ENCODE peak calls at places on chromosomes 6 and 20, in nine cellular contexts. One of them, this sample, is unnamed.

GRCh38 chr6:7307533-7307932 is 5.5 kb downstream of the SSR1 start:
- DNase-seq in breast epithelium: no peak
- DNase-seq in Panc1: no peak
- DNase-seq in pancreas: no peak
- DNase-seq in esophagus muscularis mucosa: peak
- DNase-seq in left lung: no peak
- DNase-seq in fibroblast of lung: no peak
- DNase-seq in sigmoid colon: no peak
- DNase-seq in cardiac muscle cell: no peak
- DNase-seq in this sample: no peak

GRCh38 chr6:3776881-3777507 is 25.5 kb upstream of the PXDC1 start:
- DNase-seq in Panc1: no peak
- DNase-seq in esophagus muscularis mucosa: no peak
- DNase-seq in fibroblast of lung: no peak
- DNase-seq in left lung: no peak
- DNase-seq in cardiac muscle cell: peak
- DNase-seq in pancreas: no peak
- DNase-seq in sigmoid colon: no peak
- DNase-seq in breast epithelium: no peak
- DNase-seq in this sample: no peak

GRCh38 chr20:38201356-38201755 is 36.3 kb upstream of the TGM2 start:
- DNase-seq in pancreas: no peak
- DNase-seq in left lung: peak
- DNase-seq in fibroblast of lung: peak
- DNase-seq in sigmoid colon: peak
- DNase-seq in breast epithelium: no peak
- DNase-seq in Panc1: no peak
- DNase-seq in esophagus muscularis mucosa: no peak
- DNase-seq in cardiac muscle cell: no peak
- DNase-seq in this sample: no peak

GRCh38 chr6:143896096-143896880 is 32.0 kb downstream of the ZC2HC1B start:
- DNase-seq in pancreas: no peak
- DNase-seq in sigmoid colon: no peak
- DNase-seq in Panc1: no peak
- DNase-seq in fibroblast of lung: no peak
- DNase-seq in left lung: no peak
- DNase-seq in esophagus muscularis mucosa: no peak
- DNase-seq in breast epithelium: no peak
- DNase-seq in cardiac muscle cell: no peak
- DNase-seq in this sample: no peak

GRCh38 chr20:31712564-31713311 is 9.9 kb downstream of the BCL2L1 start:
- DNase-seq in pancreas: no peak
- DNase-seq in fibroblast of lung: peak
- DNase-seq in esophagus muscularis mucosa: peak
- DNase-seq in Panc1: no peak
- DNase-seq in sigmoid colon: peak
- DNase-seq in breast epithelium: peak
- DNase-seq in cardiac muscle cell: peak
- DNase-seq in left lung: peak
- DNase-seq in this sample: no peak

GRCh38 chr20:48761023-48761785 is 66.6 kb downstream of the PREX1 start:
- DNase-seq in breast epithelium: no peak
- DNase-seq in fibroblast of lung: no peak
- DNase-seq in sigmoid colon: no peak
- DNase-seq in cardiac muscle cell: no peak
- DNase-seq in left lung: peak
- DNase-seq in esophagus muscularis mucosa: no peak
- DNase-seq in pancreas: no peak
- DNase-seq in Panc1: no peak
- DNase-seq in this sample: peak

GRCh38 chr6:136669299-136669699 is 119.1 kb upstream of the MAP7 start:
- DNase-seq in breast epithelium: no peak
- DNase-seq in fibroblast of lung: peak
- DNase-seq in left lung: no peak
- DNase-seq in sigmoid colon: no peak
- DNase-seq in esophagus muscularis mucosa: no peak
- DNase-seq in Panc1: no peak
- DNase-seq in cardiac muscle cell: no peak
- DNase-seq in pancreas: no peak
- DNase-seq in this sample: no peak

GRCh38 chr20:24795444-24795843 is 153.6 kb upstream of the CST7 start:
- DNase-seq in breast epithelium: no peak
- DNase-seq in pancreas: peak
- DNase-seq in cardiac muscle cell: no peak
- DNase-seq in Panc1: no peak
- DNase-seq in left lung: no peak
- DNase-seq in fibroblast of lung: no peak
- DNase-seq in sigmoid colon: no peak
- DNase-seq in esophagus muscularis mucosa: no peak
- DNase-seq in this sample: no peak

GRCh38 chr6:141158740-141159139 is 974.0 kb upstream of the GJE1 start:
- DNase-seq in sigmoid colon: no peak
- DNase-seq in cardiac muscle cell: peak
- DNase-seq in left lung: no peak
- DNase-seq in esophagus muscularis mucosa: no peak
- DNase-seq in fibroblast of lung: no peak
- DNase-seq in breast epithelium: no peak
- DNase-seq in Panc1: no peak
- DNase-seq in pancreas: no peak
- DNase-seq in this sample: no peak

GRCh38 chr6:130765181-130765727 is 62.0 kb upstream of the SMLR1 start:
- DNase-seq in fibroblast of lung: no peak
- DNase-seq in esophagus muscularis mucosa: peak
- DNase-seq in Panc1: no peak
- DNase-seq in cardiac muscle cell: no peak
- DNase-seq in breast epithelium: no peak
- DNase-seq in sigmoid colon: no peak
- DNase-seq in pancreas: no peak
- DNase-seq in left lung: no peak
- DNase-seq in this sample: no peak

GRCh38 chr6:98998103-98998502 is 50.4 kb upstream of the FBXL4 start:
- DNase-seq in Panc1: no peak
- DNase-seq in pancreas: no peak
- DNase-seq in sigmoid colon: no peak
- DNase-seq in cardiac muscle cell: peak
- DNase-seq in fibroblast of lung: no peak
- DNase-seq in breast epithelium: no peak
- DNase-seq in esophagus muscularis mucosa: no peak
- DNase-seq in left lung: no peak
- DNase-seq in this sample: no peak

GRCh38 chr6:25137497-25137896 is 141.7 kb upstream of the CARMIL1 start:
- DNase-seq in fibroblast of lung: no peak
- DNase-seq in Panc1: no peak
- DNase-seq in breast epithelium: no peak
- DNase-seq in sigmoid colon: no peak
- DNase-seq in esophagus muscularis mucosa: no peak
- DNase-seq in left lung: no peak
- DNase-seq in pancreas: no peak
- DNase-seq in cardiac muscle cell: no peak
- DNase-seq in this sample: no peak

GRCh38 chr6:43181942-43182860 is at the start of gene CUL9:
- DNase-seq in breast epithelium: peak
- DNase-seq in left lung: peak
- DNase-seq in pancreas: peak
- DNase-seq in fibroblast of lung: peak
- DNase-seq in Panc1: no peak
- DNase-seq in sigmoid colon: peak
- DNase-seq in cardiac muscle cell: peak
- DNase-seq in esophagus muscularis mucosa: no peak
- DNase-seq in this sample: peak

GRCh38 chr6:40322336-40322735 is 264.8 kb downstream of the LRFN2 start:
- DNase-seq in left lung: no peak
- DNase-seq in fibroblast of lung: no peak
- DNase-seq in cardiac muscle cell: no peak
- DNase-seq in breast epithelium: no peak
- DNase-seq in sigmoid colon: no peak
- DNase-seq in pancreas: no peak
- DNase-seq in Panc1: no peak
- DNase-seq in esophagus muscularis mucosa: no peak
- DNase-seq in this sample: no peak

GRCh38 chr6:48560408-48560807 is 449.4 kb upstream of the PTCHD4 start:
- DNase-seq in left lung: no peak
- DNase-seq in cardiac muscle cell: no peak
- DNase-seq in breast epithelium: no peak
- DNase-seq in Panc1: no peak
- DNase-seq in esophagus muscularis mucosa: no peak
- DNase-seq in fibroblast of lung: peak
- DNase-seq in pancreas: no peak
- DNase-seq in sigmoid colon: no peak
- DNase-seq in this sample: no peak

GRCh38 chr6:112701201-112701600 is 354.1 kb downstream of the RFPL4B start:
- DNase-seq in pancreas: no peak
- DNase-seq in left lung: no peak
- DNase-seq in Panc1: no peak
- DNase-seq in fibroblast of lung: peak
- DNase-seq in esophagus muscularis mucosa: no peak
- DNase-seq in cardiac muscle cell: peak
- DNase-seq in sigmoid colon: no peak
- DNase-seq in breast epithelium: no peak
- DNase-seq in this sample: no peak

GRCh38 chr6:28224131-28225055 is 682 bp upstream of the ZSCAN9 start:
- DNase-seq in cardiac muscle cell: no peak
- DNase-seq in esophagus muscularis mucosa: no peak
- DNase-seq in pancreas: no peak
- DNase-seq in fibroblast of lung: no peak
- DNase-seq in left lung: no peak
- DNase-seq in sigmoid colon: no peak
- DNase-seq in breast epithelium: no peak
- DNase-seq in Panc1: no peak
- DNase-seq in this sample: no peak

GRCh38 chr6:136051140-136051775 is 198.9 kb downstream of the MTFR2 start:
- DNase-seq in breast epithelium: no peak
- DNase-seq in pancreas: no peak
- DNase-seq in fibroblast of lung: peak
- DNase-seq in cardiac muscle cell: no peak
- DNase-seq in Panc1: no peak
- DNase-seq in sigmoid colon: no peak
- DNase-seq in left lung: no peak
- DNase-seq in esophagus muscularis mucosa: no peak
- DNase-seq in this sample: no peak

GRCh38 chr6:47042238-47042843 is at the start of gene ADGRF1:
- DNase-seq in left lung: peak
- DNase-seq in breast epithelium: no peak
- DNase-seq in fibroblast of lung: no peak
- DNase-seq in sigmoid colon: no peak
- DNase-seq in cardiac muscle cell: no peak
- DNase-seq in esophagus muscularis mucosa: peak
- DNase-seq in Panc1: no peak
- DNase-seq in pancreas: no peak
- DNase-seq in this sample: no peak

GRCh38 chr6:168286116-168286515 is 33.5 kb downstream of the DACT2 start:
- DNase-seq in pancreas: no peak
- DNase-seq in esophagus muscularis mucosa: no peak
- DNase-seq in fibroblast of lung: no peak
- DNase-seq in breast epithelium: no peak
- DNase-seq in cardiac muscle cell: no peak
- DNase-seq in Panc1: no peak
- DNase-seq in sigmoid colon: no peak
- DNase-seq in left lung: no peak
- DNase-seq in this sample: no peak
- H3K4me3 ChIP-seq in pancreas: no peak
- H3K4me3 ChIP-seq in esophagus muscularis mucosa: no peak
- H3K4me3 ChIP-seq in fibroblast of lung: no peak
- H3K4me3 ChIP-seq in breast epithelium: no peak
- H3K4me3 ChIP-seq in cardiac muscle cell: no peak
- H3K4me3 ChIP-seq in Panc1: no peak
- H3K4me3 ChIP-seq in sigmoid colon: no peak
- H3K4me3 ChIP-seq in left lung: no peak
- H3K4me3 ChIP-seq in this sample: no peak

GRCh38 chr6:170142559-170142958 is 148.3 kb downstream of the DLL1 start:
- DNase-seq in Panc1: no peak
- DNase-seq in pancreas: no peak
- DNase-seq in breast epithelium: peak
- DNase-seq in cardiac muscle cell: no peak
- DNase-seq in left lung: peak
- DNase-seq in fibroblast of lung: no peak
- DNase-seq in esophagus muscularis mucosa: no peak
- DNase-seq in sigmoid colon: peak
- DNase-seq in this sample: no peak
- H3K27ac ChIP-seq in Panc1: no peak
- H3K27ac ChIP-seq in pancreas: no peak
- H3K27ac ChIP-seq in breast epithelium: no peak
- H3K27ac ChIP-seq in cardiac muscle cell: no peak
- H3K27ac ChIP-seq in left lung: no peak
- H3K27ac ChIP-seq in fibroblast of lung: no peak
- H3K27ac ChIP-seq in esophagus muscularis mucosa: no peak
- H3K27ac ChIP-seq in sigmoid colon: no peak
- H3K27ac ChIP-seq in this sample: no peak

GRCh38 chr6:2746557-2747061 is 4.1 kb downstream of the MYLK4 start:
- DNase-seq in pancreas: no peak
- DNase-seq in Panc1: no peak
- DNase-seq in cardiac muscle cell: no peak
- DNase-seq in sigmoid colon: no peak
- DNase-seq in left lung: no peak
- DNase-seq in esophagus muscularis mucosa: no peak
- DNase-seq in fibroblast of lung: no peak
- DNase-seq in breast epithelium: no peak
- DNase-seq in this sample: no peak

GRCh38 chr6:2745246-2745645 is 5.5 kb downstream of the MYLK4 start:
- DNase-seq in esophagus muscularis mucosa: no peak
- DNase-seq in left lung: no peak
- DNase-seq in cardiac muscle cell: no peak
- DNase-seq in Panc1: no peak
- DNase-seq in fibroblast of lung: no peak
- DNase-seq in pancreas: no peak
- DNase-seq in sigmoid colon: no peak
- DNase-seq in breast epithelium: no peak
- DNase-seq in this sample: no peak

GRCh38 chr6:2743280-2744205 is 7.2 kb downstream of the MYLK4 start:
- DNase-seq in cardiac muscle cell: peak
- DNase-seq in breast epithelium: no peak
- DNase-seq in Panc1: no peak
- DNase-seq in pancreas: no peak
- DNase-seq in sigmoid colon: no peak
- DNase-seq in esophagus muscularis mucosa: no peak
- DNase-seq in fibroblast of lung: no peak
- DNase-seq in left lung: no peak
- DNase-seq in this sample: no peak

GRCh38 chr6:2744778-2745177 is 5.9 kb downstream of the MYLK4 start:
- DNase-seq in sigmoid colon: no peak
- DNase-seq in cardiac muscle cell: no peak
- DNase-seq in esophagus muscularis mucosa: no peak
- DNase-seq in left lung: no peak
- DNase-seq in Panc1: no peak
- DNase-seq in breast epithelium: no peak
- DNase-seq in fibroblast of lung: no peak
- DNase-seq in pancreas: no peak
- DNase-seq in this sample: no peak

GRCh38 chr6:2744206-2744771 is 6.4 kb downstream of the MYLK4 start:
- DNase-seq in esophagus muscularis mucosa: no peak
- DNase-seq in Panc1: no peak
- DNase-seq in cardiac muscle cell: no peak
- DNase-seq in left lung: no peak
- DNase-seq in pancreas: peak
- DNase-seq in breast epithelium: no peak
- DNase-seq in fibroblast of lung: peak
- DNase-seq in sigmoid colon: no peak
- DNase-seq in this sample: no peak
- TF ChIP-seq CTCF in esophagus muscularis mucosa: no peak
- TF ChIP-seq CTCF in Panc1: peak
- TF ChIP-seq CTCF in cardiac muscle cell: peak
- TF ChIP-seq CTCF in left lung: no peak
- TF ChIP-seq CTCF in pancreas: peak
- TF ChIP-seq CTCF in breast epithelium: no peak
- TF ChIP-seq CTCF in fibroblast of lung: peak
- TF ChIP-seq CTCF in sigmoid colon: no peak
- TF ChIP-seq CTCF in this sample: no peak

GRCh38 chr20:23749746-23750145 is 989 bp downstream of the CST1 start:
- DNase-seq in breast epithelium: no peak
- DNase-seq in left lung: no peak
- DNase-seq in sigmoid colon: no peak
- DNase-seq in pancreas: no peak
- DNase-seq in cardiac muscle cell: no peak
- DNase-seq in esophagus muscularis mucosa: peak
- DNase-seq in Panc1: no peak
- DNase-seq in fibroblast of lung: no peak
- DNase-seq in this sample: no peak
- H3K4me3 ChIP-seq in breast epithelium: no peak
- H3K4me3 ChIP-seq in left lung: no peak
- H3K4me3 ChIP-seq in sigmoid colon: no peak
- H3K4me3 ChIP-seq in pancreas: no peak
- H3K4me3 ChIP-seq in cardiac muscle cell: no peak
- H3K4me3 ChIP-seq in esophagus muscularis mucosa: no peak
- H3K4me3 ChIP-seq in Panc1: no peak
- H3K4me3 ChIP-seq in fibroblast of lung: no peak
- H3K4me3 ChIP-seq in this sample: no peak